ENCODE peak calls at places on chromosomes 11 and 22, in four cellular contexts. One of them, this sample, is unnamed.

GRCh38 chr11:581342-581741 is 5.1 kb downstream of the PHRF1 start:
- DNase-seq in A549: no peak
- DNase-seq in H1: no peak
- DNase-seq in K562: no peak
- DNase-seq in this sample: no peak

GRCh38 chr11:74255741-74256369 is 55.6 kb downstream of the P4HA3 start:
- DNase-seq in A549: peak; percentile 73
- DNase-seq in H1: peak; percentile 17
- DNase-seq in K562: peak; percentile 77
- DNase-seq in this sample: peak; percentile 42

GRCh38 chr22:25564320-25564978 is at the start of gene GRK3:
- DNase-seq in A549: peak; percentile 59
- DNase-seq in H1: peak; percentile 29
- DNase-seq in K562: peak; percentile 88
- DNase-seq in this sample: no peak

GRCh38 chr11:76023408-76024068 is 182.8 kb downstream of the WNT11 start:
- DNase-seq in A549: no peak
- DNase-seq in H1: no peak
- DNase-seq in K562: no peak
- DNase-seq in this sample: no peak

GRCh38 chr11:105641433-105641832 is 31.6 kb downstream of the GRIA4 start:
- DNase-seq in A549: no peak
- DNase-seq in H1: no peak
- DNase-seq in K562: no peak
- DNase-seq in this sample: no peak

GRCh38 chr11:100397401-100397800 is 289.7 kb upstream of the ARHGAP42 start:
- DNase-seq in A549: no peak
- DNase-seq in H1: no peak
- DNase-seq in K562: no peak
- DNase-seq in this sample: no peak

GRCh38 chr11:57544566-57544965 is 7.2 kb downstream of the SMTNL1 start:
- DNase-seq in A549: no peak
- DNase-seq in H1: no peak
- DNase-seq in K562: no peak
- DNase-seq in this sample: no peak

GRCh38 chr11:112225753-112226061 is 521 bp upstream of the PTS start:
- DNase-seq in A549: no peak
- DNase-seq in H1: no peak
- DNase-seq in K562: no peak
- DNase-seq in this sample: no peak

GRCh38 chr11:19498986-19499669 is 213.5 kb upstream of the NAV2 start:
- DNase-seq in A549: peak; percentile 6
- DNase-seq in H1: no peak
- DNase-seq in K562: no peak
- DNase-seq in this sample: no peak

GRCh38 chr11:64358907-64359711 is at the start of gene RPS6KA4:
- DNase-seq in A549: peak; percentile 47
- DNase-seq in H1: no peak
- DNase-seq in K562: peak; percentile 91
- DNase-seq in this sample: no peak

GRCh38 chr22:41478473-41478872 is 9.6 kb downstream of the ACO2 start:
- DNase-seq in A549: no peak
- DNase-seq in H1: no peak
- DNase-seq in K562: no peak
- DNase-seq in this sample: no peak

GRCh38 chr22:48581206-48581766 is 1246.4 kb downstream of the BRD1 start:
- DNase-seq in A549: no peak
- DNase-seq in H1: no peak
- DNase-seq in K562: no peak
- DNase-seq in this sample: no peak

GRCh38 chr22:32444068-32444467 is 20.2 kb downstream of the BPIFC start:
- DNase-seq in A549: peak; percentile 59
- DNase-seq in H1: no peak
- DNase-seq in K562: peak; percentile 32
- DNase-seq in this sample: peak; percentile 37

GRCh38 chr11:17563248-17563647 is 16.2 kb downstream of the OTOG start:
- DNase-seq in A549: peak; percentile 18
- DNase-seq in H1: no peak
- DNase-seq in K562: no peak
- DNase-seq in this sample: no peak

GRCh38 chr11:65727865-65728264 is 7.3 kb upstream of the RNASEH2C start:
- DNase-seq in A549: no peak
- DNase-seq in H1: no peak
- DNase-seq in K562: no peak
- DNase-seq in this sample: no peak

GRCh38 chr11:42315267-42315666 is 855.8 kb upstream of the LRRC4C start:
- DNase-seq in A549: no peak
- DNase-seq in H1: no peak
- DNase-seq in K562: no peak
- DNase-seq in this sample: no peak

GRCh38 chr22:34068011-34068410 is 147.7 kb upstream of the LARGE1 start:
- DNase-seq in A549: no peak
- DNase-seq in H1: no peak
- DNase-seq in K562: no peak
- DNase-seq in this sample: no peak

GRCh38 chr11:37632748-37633147 is 1034.7 kb upstream of the RAG2 start:
- DNase-seq in A549: no peak
- DNase-seq in H1: no peak
- DNase-seq in K562: no peak
- DNase-seq in this sample: no peak

GRCh38 chr11:76095891-76096290 is 110.4 kb downstream of the WNT11 start:
- DNase-seq in A549: no peak
- DNase-seq in H1: no peak
- DNase-seq in K562: no peak
- DNase-seq in this sample: no peak

GRCh38 chr11:122097419-122098001 is 18.5 kb downstream of the BLID start:
- DNase-seq in A549: no peak
- DNase-seq in H1: no peak
- DNase-seq in K562: no peak
- DNase-seq in this sample: no peak

GRCh38 chr11:29333993-29334780 is 682.6 kb downstream of the KCNA4 start:
- DNase-seq in A549: peak; percentile 74
- DNase-seq in H1: no peak
- DNase-seq in K562: no peak
- DNase-seq in this sample: peak; percentile 32

GRCh38 chr11:46438211-46438610 is 46.6 kb upstream of the CHRM4 start:
- DNase-seq in A549: no peak
- DNase-seq in H1: no peak
- DNase-seq in K562: no peak
- DNase-seq in this sample: no peak

GRCh38 chr11:128573674-128574073 is 13.7 kb downstream of the ETS1 start:
- DNase-seq in A549: no peak
- DNase-seq in H1: no peak
- DNase-seq in K562: no peak
- DNase-seq in this sample: no peak

GRCh38 chr11:44446996-44447771 is 118.3 kb upstream of the CD82 start:
- DNase-seq in A549: no peak
- DNase-seq in H1: no peak
- DNase-seq in K562: no peak
- DNase-seq in this sample: no peak

GRCh38 chr11:72658989-72659640 is 15.1 kb downstream of the PDE2A start:
- DNase-seq in A549: no peak
- DNase-seq in H1: no peak
- DNase-seq in K562: no peak
- DNase-seq in this sample: no peak
- TF ChIP-seq PHF8 in A549: no peak
- TF ChIP-seq PHF8 in H1: no peak
- TF ChIP-seq PHF8 in K562: no peak
- TF ChIP-seq PHF8 in this sample: no peak

DNA sequence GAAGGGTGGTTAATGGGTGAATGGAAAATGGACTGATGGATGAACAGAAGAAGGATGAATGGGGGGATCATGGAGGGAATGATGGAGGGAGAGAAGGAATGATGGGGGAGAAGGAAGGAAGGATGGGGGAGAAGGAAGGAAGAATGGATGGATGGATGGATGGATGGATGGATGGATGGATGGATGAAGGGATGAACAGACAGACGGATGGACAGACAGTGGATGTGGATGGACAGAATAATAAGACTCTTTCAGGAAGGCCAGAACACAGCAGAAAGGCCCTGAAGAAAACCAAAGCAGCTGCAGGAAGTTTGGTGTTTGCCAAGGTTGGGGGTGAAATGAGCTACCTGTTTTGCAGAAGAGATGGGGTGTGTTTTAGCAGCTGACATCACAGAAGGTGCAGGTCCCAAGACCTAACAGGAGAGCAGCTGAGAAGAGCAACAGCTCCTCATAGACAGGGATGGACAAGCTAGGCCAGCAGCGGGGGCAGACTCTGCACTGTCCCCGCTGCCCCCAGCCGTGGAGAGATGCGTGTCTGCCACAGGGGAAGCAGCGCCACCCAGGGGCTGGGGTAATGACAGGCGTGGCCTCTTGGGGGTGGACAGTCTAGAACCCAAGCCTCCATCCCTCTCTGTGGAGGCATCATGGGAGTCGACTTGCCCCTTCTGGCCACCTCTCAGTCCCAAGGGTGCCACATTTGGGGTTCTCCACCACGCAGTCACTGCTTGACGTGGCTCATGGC is 17.9 kb downstream of the C1QTNF6 start:
- DNase-seq in A549: no peak
- DNase-seq in H1: no peak
- DNase-seq in K562: peak; percentile 35
- DNase-seq in this sample: no peak
- TF ChIP-seq PHF8 in A549: no peak
- TF ChIP-seq PHF8 in H1: no peak
- TF ChIP-seq PHF8 in K562: no peak
- TF ChIP-seq PHF8 in this sample: no peak

GRCh38 chr11:69705901-69706787 is 2.3 kb upstream of the FGF19 start:
- DNase-seq in A549: no peak
- DNase-seq in H1: no peak
- DNase-seq in K562: no peak
- DNase-seq in this sample: peak; percentile 46
- TF ChIP-seq PHF8 in A549: no peak
- TF ChIP-seq PHF8 in H1: no peak
- TF ChIP-seq PHF8 in K562: no peak
- TF ChIP-seq PHF8 in this sample: peak; percentile 35

GRCh38 chr11:12577746-12578644 is 96.2 kb upstream of the TEAD1 start:
- DNase-seq in A549: peak; percentile 26
- DNase-seq in H1: no peak
- DNase-seq in K562: peak; percentile 51
- DNase-seq in this sample: no peak

GRCh38 chr11:12569499-12570040 is 104.7 kb upstream of the TEAD1 start:
- DNase-seq in A549: peak; percentile 9
- DNase-seq in H1: no peak
- DNase-seq in K562: no peak
- DNase-seq in this sample: no peak

DNA sequence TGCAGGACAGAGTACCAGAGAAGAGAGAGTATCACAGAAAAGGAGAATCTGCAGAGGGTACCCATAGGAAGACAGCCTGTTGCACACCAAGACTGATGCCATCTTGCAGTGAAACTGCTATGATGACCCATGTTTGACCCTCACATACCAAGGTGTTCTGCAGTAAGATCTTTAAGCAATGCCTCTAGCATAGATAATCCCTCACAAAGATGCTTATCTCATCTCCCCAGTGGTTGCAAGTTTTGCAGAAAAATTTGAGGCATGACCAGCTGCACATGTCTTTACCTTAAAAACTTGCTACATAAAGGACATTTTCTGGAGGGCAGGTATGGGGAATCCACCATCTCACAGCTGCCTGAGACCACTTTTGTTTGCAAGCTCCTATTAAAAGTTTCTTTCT is 100.5 kb upstream of the TEAD1 start:
- DNase-seq in A549: no peak
- DNase-seq in H1: no peak
- DNase-seq in K562: no peak
- DNase-seq in this sample: no peak
- TF ChIP-seq PHF8 in A549: no peak
- TF ChIP-seq PHF8 in H1: no peak
- TF ChIP-seq PHF8 in K562: no peak
- TF ChIP-seq PHF8 in this sample: no peak

GRCh38 chr11:33926954-33927552 is 35.2 kb upstream of the LMO2 start:
- DNase-seq in A549: no peak
- DNase-seq in H1: no peak
- DNase-seq in K562: no peak
- DNase-seq in this sample: no peak
- TF ChIP-seq PHF8 in A549: no peak
- TF ChIP-seq PHF8 in H1: no peak
- TF ChIP-seq PHF8 in K562: no peak
- TF ChIP-seq PHF8 in this sample: no peak

GRCh38 chr22:22019659-22020424 is 37.3 kb upstream of the TOP3B start:
- DNase-seq in A549: no peak
- DNase-seq in H1: no peak
- DNase-seq in K562: no peak
- DNase-seq in this sample: no peak

GRCh38 chr22:22022255-22022840 is 39.8 kb upstream of the TOP3B start:
- DNase-seq in A549: no peak
- DNase-seq in H1: no peak
- DNase-seq in K562: peak; percentile 61
- DNase-seq in this sample: no peak

GRCh38 chr22:22020425-22020852 is 37.9 kb upstream of the TOP3B start:
- DNase-seq in A549: no peak
- DNase-seq in H1: no peak
- DNase-seq in K562: no peak
- DNase-seq in this sample: no peak

GRCh38 chr22:22022977-22023534 is 40.5 kb upstream of the TOP3B start:
- DNase-seq in A549: no peak
- DNase-seq in H1: no peak
- DNase-seq in K562: no peak
- DNase-seq in this sample: no peak

GRCh38 chr22:22021160-22021750 is 38.7 kb upstream of the TOP3B start:
- DNase-seq in A549: no peak
- DNase-seq in H1: no peak
- DNase-seq in K562: peak; percentile 58
- DNase-seq in this sample: no peak
- TF ChIP-seq PHF8 in A549: no peak
- TF ChIP-seq PHF8 in H1: no peak
- TF ChIP-seq PHF8 in K562: no peak
- TF ChIP-seq PHF8 in this sample: no peak

GRCh38 chr22:30086496-30086895 is 6.2 kb downstream of the HORMAD2 start:
- DNase-seq in A549: no peak
- DNase-seq in H1: no peak
- DNase-seq in K562: no peak
- DNase-seq in this sample: no peak
- TF ChIP-seq PHF8 in A549: no peak
- TF ChIP-seq PHF8 in H1: no peak
- TF ChIP-seq PHF8 in K562: no peak
- TF ChIP-seq PHF8 in this sample: no peak

DNA sequence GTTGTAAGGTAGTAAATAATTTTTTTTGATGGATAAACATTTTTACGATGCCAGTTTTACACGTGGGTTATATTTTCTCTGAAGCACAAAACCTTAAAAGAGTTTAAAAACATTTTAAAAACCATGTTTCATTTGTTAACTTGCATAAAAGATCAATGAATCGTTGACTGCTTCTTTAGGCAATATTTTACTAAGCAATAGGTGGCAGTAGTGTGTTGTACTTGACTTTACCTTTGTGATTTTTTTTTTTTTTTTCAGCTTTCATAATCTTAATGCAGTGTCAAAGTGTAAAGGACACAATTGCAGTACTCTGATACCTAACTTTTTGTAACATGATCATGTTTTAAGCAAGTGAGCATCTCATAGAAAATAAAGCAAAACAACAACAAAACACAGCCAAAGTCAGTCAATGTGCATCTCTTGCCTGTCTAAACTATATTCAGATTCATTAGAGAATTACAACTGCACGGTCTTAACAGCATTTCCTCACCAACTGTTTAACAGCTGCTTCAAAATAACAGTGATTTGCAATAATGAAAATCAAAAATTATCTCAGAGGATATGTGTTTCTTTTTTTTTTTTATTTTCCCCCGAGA is 27.7 kb downstream of the DNAJC24 start:
- DNase-seq in A549: peak; percentile 10
- DNase-seq in H1: no peak
- DNase-seq in K562: peak; percentile 7
- DNase-seq in this sample: peak; percentile 18
- TF ChIP-seq PHF8 in A549: no peak
- TF ChIP-seq PHF8 in H1: no peak
- TF ChIP-seq PHF8 in K562: no peak
- TF ChIP-seq PHF8 in this sample: no peak